ENCODE peak calls at places on chromosome 10, in four cellular contexts. One of them, this sample, is unnamed.

GRCh38 chr10:7697304-7697822 is 5.8 kb upstream of the ITIH2 start:
- DNase-seq in HepG2: no peak
- DNase-seq in GM12878: no peak
- DNase-seq in K562: no peak
- DNase-seq in this sample: no peak

GRCh38 chr10:77156406-77156879 is 481.2 kb downstream of the KCNMA1 start:
- DNase-seq in HepG2: no peak
- DNase-seq in GM12878: no peak
- DNase-seq in K562: no peak
- DNase-seq in this sample: no peak

GRCh38 chr10:91596821-91597396 is 36.0 kb downstream of the PPP1R3C start:
- DNase-seq in HepG2: no peak
- DNase-seq in GM12878: no peak
- DNase-seq in K562: no peak
- DNase-seq in this sample: no peak

GRCh38 chr10:120555436-120556163 is 98.6 kb downstream of the PLPP4 start:
- DNase-seq in HepG2: no peak
- DNase-seq in GM12878: no peak
- DNase-seq in K562: no peak
- DNase-seq in this sample: no peak

GRCh38 chr10:63431962-63432797 is 33.6 kb downstream of the JMJD1C start:
- DNase-seq in GM12878: peak; percentile 23
- DNase-seq in HepG2: no peak
- DNase-seq in K562: no peak
- DNase-seq in this sample: no peak

GRCh38 chr10:124509836-124510535 is 48.4 kb downstream of the LHPP start:
- DNase-seq in HepG2: no peak
- DNase-seq in GM12878: no peak
- DNase-seq in K562: no peak
- DNase-seq in this sample: no peak

GRCh38 chr10:18599392-18599791 is 52.0 kb downstream of the NSUN6 start:
- DNase-seq in HepG2: no peak
- DNase-seq in K562: no peak
- DNase-seq in GM12878: no peak
- DNase-seq in this sample: no peak

GRCh38 chr10:69486922-69487730 is 35.9 kb downstream of the TSPAN15 start:
- DNase-seq in K562: no peak
- DNase-seq in HepG2: no peak
- DNase-seq in GM12878: no peak
- DNase-seq in this sample: no peak

GRCh38 chr10:43260911-43261577 is 5.8 kb downstream of the RASGEF1A start:
- DNase-seq in GM12878: no peak
- DNase-seq in HepG2: no peak
- DNase-seq in K562: no peak
- DNase-seq in this sample: peak; percentile 3

GRCh38 chr10:55305281-55305680 is 504.2 kb upstream of the PCDH15 start:
- DNase-seq in K562: no peak
- DNase-seq in HepG2: no peak
- DNase-seq in GM12878: no peak
- DNase-seq in this sample: no peak

GRCh38 chr10:75379234-75379724 is 22.3 kb downstream of the ZNF503 start:
- DNase-seq in HepG2: no peak
- DNase-seq in K562: no peak
- DNase-seq in GM12878: no peak
- DNase-seq in this sample: peak; percentile 68

GRCh38 chr10:91378061-91378460 is 32.1 kb upstream of the HECTD2 start:
- DNase-seq in GM12878: no peak
- DNase-seq in HepG2: no peak
- DNase-seq in K562: no peak
- DNase-seq in this sample: no peak

GRCh38 chr10:112698774-112699173 is 251.3 kb upstream of the TCF7L2 start:
- DNase-seq in K562: no peak
- DNase-seq in GM12878: no peak
- DNase-seq in HepG2: no peak
- DNase-seq in this sample: no peak

GRCh38 chr10:17175551-17175950 is 25.9 kb downstream of the TRDMT1 start:
- DNase-seq in GM12878: no peak
- DNase-seq in HepG2: no peak
- DNase-seq in K562: no peak
- DNase-seq in this sample: no peak

GRCh38 chr10:103507235-103508191 is 14.0 kb downstream of the NEURL1 start:
- DNase-seq in HepG2: no peak
- DNase-seq in K562: peak; percentile 8
- DNase-seq in GM12878: no peak
- DNase-seq in this sample: peak; percentile 10

GRCh38 chr10:96560970-96561887 is 25.6 kb downstream of the TM9SF3 start:
- DNase-seq in K562: no peak
- DNase-seq in HepG2: no peak
- DNase-seq in GM12878: no peak
- DNase-seq in this sample: no peak

GRCh38 chr10:86177483-86178155 is 189.0 kb downstream of the GRID1 start:
- DNase-seq in HepG2: no peak
- DNase-seq in K562: no peak
- DNase-seq in GM12878: no peak
- DNase-seq in this sample: no peak

GRCh38 chr10:97321032-97321806 is 2.1 kb downstream of the FRAT1 start:
- DNase-seq in K562: no peak
- DNase-seq in GM12878: no peak
- DNase-seq in HepG2: no peak
- DNase-seq in this sample: no peak

GRCh38 chr10:119412831-119413737 is 129.4 kb downstream of the RGS10 start:
- DNase-seq in HepG2: peak; percentile 34
- DNase-seq in GM12878: no peak
- DNase-seq in K562: no peak
- DNase-seq in this sample: no peak

GRCh38 chr10:89314676-89315075 is 12.8 kb downstream of the IFIT2 start:
- DNase-seq in HepG2: no peak
- DNase-seq in K562: no peak
- DNase-seq in GM12878: no peak
- DNase-seq in this sample: no peak

GRCh38 chr10:75363431-75363830 is 38.1 kb downstream of the ZNF503 start:
- DNase-seq in K562: no peak
- DNase-seq in HepG2: no peak
- DNase-seq in GM12878: no peak
- DNase-seq in this sample: no peak

GRCh38 chr10:131578472-131578970 is 267.0 kb upstream of the TCERG1L start:
- DNase-seq in K562: no peak
- DNase-seq in GM12878: no peak
- DNase-seq in HepG2: no peak
- DNase-seq in this sample: no peak

GRCh38 chr10:13627459-13628310 is 40.9 kb downstream of the PRPF18 start:
- DNase-seq in HepG2: no peak
- DNase-seq in K562: no peak
- DNase-seq in GM12878: no peak
- DNase-seq in this sample: no peak

GRCh38 chr10:96334888-96335526 is 23.8 kb downstream of the OPALIN start:
- DNase-seq in GM12878: no peak
- DNase-seq in K562: peak; percentile 19
- DNase-seq in HepG2: peak; percentile 44
- DNase-seq in this sample: peak; percentile 76

GRCh38 chr10:91683976-91684375 is 51.1 kb upstream of the PPP1R3C start:
- DNase-seq in HepG2: no peak
- DNase-seq in K562: no peak
- DNase-seq in GM12878: no peak
- DNase-seq in this sample: no peak

GRCh38 chr10:66215005-66215404 is 710.8 kb upstream of the LRRTM3 start:
- DNase-seq in GM12878: no peak
- DNase-seq in K562: peak; percentile 5
- DNase-seq in HepG2: peak; percentile 4
- DNase-seq in this sample: peak; percentile 6

GRCh38 chr10:95392711-95393164 is 101.9 kb upstream of the PDLIM1 start:
- DNase-seq in GM12878: peak; percentile 44
- DNase-seq in K562: no peak
- DNase-seq in HepG2: no peak
- DNase-seq in this sample: no peak

GRCh38 chr10:32332299-32332750 is 14.6 kb downstream of the EPC1 start:
- DNase-seq in HepG2: no peak
- DNase-seq in GM12878: peak; percentile 93
- DNase-seq in K562: peak; percentile 58
- DNase-seq in this sample: no peak

GRCh38 chr10:101130984-101131961 is at the start of gene TLX1:
- DNase-seq in HepG2: no peak
- DNase-seq in GM12878: no peak
- DNase-seq in K562: peak; percentile 33
- DNase-seq in this sample: no peak

GRCh38 chr10:62171791-62172190 is 96.9 kb downstream of the RTKN2 start:
- DNase-seq in GM12878: no peak
- DNase-seq in HepG2: no peak
- DNase-seq in K562: no peak
- DNase-seq in this sample: no peak

DNA sequence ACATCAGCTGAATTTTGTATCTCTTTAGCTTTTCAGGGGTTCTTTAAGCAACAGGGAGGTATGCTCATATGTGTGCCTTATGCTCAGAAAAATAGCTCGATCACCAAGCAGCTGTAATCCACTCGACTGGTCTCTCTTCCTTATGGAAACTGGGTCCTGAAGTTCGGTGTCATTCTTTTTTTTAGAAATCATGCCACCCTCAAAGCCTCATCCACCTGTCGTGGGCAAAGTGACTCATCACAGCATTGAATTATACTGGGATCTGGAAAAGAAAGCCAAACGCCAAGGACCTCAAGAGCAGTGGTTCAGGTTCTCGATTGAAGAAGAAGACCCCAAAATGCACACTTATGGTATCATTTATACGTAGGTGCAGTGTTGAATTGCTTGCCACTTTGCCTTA is 83.6 kb downstream of the FANK1 start:
- DNase-seq in K562: no peak
- DNase-seq in HepG2: no peak
- DNase-seq in GM12878: no peak
- DNase-seq in this sample: no peak
- TF ChIP-seq TARDBP in K562: no peak
- TF ChIP-seq TARDBP in HepG2: no peak
- TF ChIP-seq TARDBP in GM12878: no peak
- TF ChIP-seq TARDBP in this sample: no peak

GRCh38 chr10:6120691-6121090 is 31.9 kb downstream of the RBM17 start:
- DNase-seq in HepG2: no peak
- DNase-seq in K562: no peak
- DNase-seq in GM12878: no peak
- DNase-seq in this sample: no peak

GRCh38 chr10:6128087-6128486 is 39.3 kb downstream of the RBM17 start:
- DNase-seq in HepG2: no peak
- DNase-seq in GM12878: no peak
- DNase-seq in K562: no peak
- DNase-seq in this sample: no peak

GRCh38 chr10:6123467-6124042 is 34.7 kb downstream of the RBM17 start:
- DNase-seq in K562: no peak
- DNase-seq in HepG2: no peak
- DNase-seq in GM12878: no peak
- DNase-seq in this sample: no peak

GRCh38 chr10:6121144-6121543 is 32.3 kb downstream of the RBM17 start:
- DNase-seq in HepG2: no peak
- DNase-seq in GM12878: no peak
- DNase-seq in K562: no peak
- DNase-seq in this sample: no peak

DNA sequence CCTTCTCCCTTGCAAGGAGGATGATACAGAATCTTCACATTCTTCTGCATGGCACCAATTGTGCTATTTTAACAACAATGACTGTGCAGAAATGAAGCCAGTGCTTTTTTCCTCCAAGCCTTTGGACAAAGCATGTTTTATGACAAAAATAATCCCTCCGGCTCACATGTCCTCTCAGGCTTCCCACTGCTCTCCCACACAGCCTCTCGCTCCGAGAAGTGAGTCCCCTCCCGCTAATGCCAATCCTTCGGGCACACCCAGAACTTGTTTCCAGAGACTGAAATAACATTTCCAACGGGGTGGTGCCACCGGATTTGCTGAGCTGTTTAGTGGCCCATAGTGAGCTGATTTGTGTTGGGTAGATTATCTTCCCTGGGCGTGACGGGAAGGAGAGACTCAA is 35.8 kb downstream of the RBM17 start:
- DNase-seq in GM12878: no peak
- DNase-seq in K562: no peak
- DNase-seq in HepG2: no peak
- DNase-seq in this sample: no peak
- TF ChIP-seq TARDBP in GM12878: no peak
- TF ChIP-seq TARDBP in K562: no peak
- TF ChIP-seq TARDBP in HepG2: no peak
- TF ChIP-seq TARDBP in this sample: no peak

GRCh38 chr10:116798859-116799258 is 50.4 kb upstream of the ENO4 start:
- DNase-seq in K562: no peak
- DNase-seq in HepG2: no peak
- DNase-seq in GM12878: no peak
- DNase-seq in this sample: no peak

GRCh38 chr10:116792772-116793171 is 50.4 kb upstream of the HSPA12A start:
- DNase-seq in K562: no peak
- DNase-seq in GM12878: no peak
- DNase-seq in HepG2: no peak
- DNase-seq in this sample: no peak

GRCh38 chr10:116800356-116800929 is 48.9 kb upstream of the ENO4 start:
- DNase-seq in HepG2: no peak
- DNase-seq in K562: no peak
- DNase-seq in GM12878: no peak
- DNase-seq in this sample: no peak

GRCh38 chr10:116796469-116796868 is 52.8 kb upstream of the ENO4 start:
- DNase-seq in K562: no peak
- DNase-seq in GM12878: no peak
- DNase-seq in HepG2: no peak
- DNase-seq in this sample: no peak

GRCh38 chr10:116796910-116797513 is 52.3 kb upstream of the ENO4 start:
- DNase-seq in HepG2: peak; percentile 60
- DNase-seq in K562: peak; percentile 73
- DNase-seq in GM12878: no peak
- DNase-seq in this sample: peak; percentile 87
- TF ChIP-seq TARDBP in HepG2: no peak
- TF ChIP-seq TARDBP in K562: no peak
- TF ChIP-seq TARDBP in GM12878: no peak
- TF ChIP-seq TARDBP in this sample: no peak

DNA sequence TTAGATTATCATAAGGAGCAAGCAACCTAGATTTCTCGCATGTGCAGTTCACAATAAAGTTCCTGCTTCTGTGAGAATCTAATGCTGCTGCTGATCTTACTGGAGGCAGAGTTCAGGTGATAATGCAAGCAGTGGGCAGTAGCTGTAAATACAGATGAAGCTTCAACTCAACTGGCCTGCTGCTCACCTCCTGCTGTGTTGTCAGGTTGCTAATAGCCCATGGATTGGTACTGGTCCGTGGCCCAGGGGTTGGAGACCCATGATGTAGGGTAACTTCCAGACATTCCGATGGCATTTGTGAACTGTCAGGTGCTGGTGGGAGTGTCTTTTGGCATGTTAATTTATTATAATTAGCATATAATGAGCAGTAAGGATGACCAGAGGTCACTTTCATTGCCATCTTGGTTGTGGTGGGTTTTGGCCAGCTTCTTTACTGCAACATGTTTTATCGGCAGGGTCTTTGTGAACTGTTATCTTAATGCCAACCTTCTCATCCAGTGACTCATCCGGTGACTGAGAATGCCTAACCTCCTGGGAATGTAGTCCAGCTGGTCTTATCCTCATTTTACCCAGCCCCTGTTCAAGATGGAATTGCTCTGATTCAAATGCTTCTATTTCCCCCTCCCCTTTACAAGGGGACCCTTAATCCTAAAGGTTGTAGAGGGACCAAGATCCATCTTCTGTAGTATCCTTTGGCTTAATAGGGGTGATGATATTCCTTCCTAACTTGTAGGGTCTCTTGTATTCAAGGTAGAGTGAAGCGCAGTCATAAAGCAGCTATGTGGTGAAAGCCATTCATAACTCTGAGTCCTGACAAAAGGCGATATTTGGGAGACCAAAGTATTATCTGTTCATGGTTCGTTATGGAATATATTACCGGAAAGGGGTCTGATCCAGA is 165.8 kb downstream of the CCSER2 start:
- DNase-seq in GM12878: no peak
- DNase-seq in HepG2: no peak
- DNase-seq in K562: no peak
- DNase-seq in this sample: no peak
- TF ChIP-seq TARDBP in GM12878: no peak
- TF ChIP-seq TARDBP in HepG2: no peak
- TF ChIP-seq TARDBP in K562: no peak
- TF ChIP-seq TARDBP in this sample: no peak